ENCODE peak calls at places on chromosome 4, in five cellular contexts. V, G, H, U and T are unnamed samples.
A peak's percentile ranks its signal among the peaks of the same experiment; 100 is the strongest.

GRCh38 chr4:97016186-97016945 is 1126.9 kb downstream of the STPG2 start:
- DNase-seq in G (no peak), V (no peak), H (no peak), U (no peak), T (no peak)

GRCh38 chr4:102321260-102321991 is 23.9 kb downstream of the SLC39A8 start:
- DNase-seq in V (no peak), G (no peak), H (no peak), U (no peak), T (no peak)

GRCh38 chr4:146975535-146975934 is 29.9 kb upstream of the TTC29 start:
- DNase-seq in V (no peak), H (no peak), U (no peak), G (no peak), T (no peak)

GRCh38 chr4:117481742-117482141 is 396.4 kb upstream of the TRAM1L1 start:
- DNase-seq in H (peak; percentile 65), U (no peak), G (no peak), V (no peak), T (no peak)

GRCh38 chr4:8176547-8177399 is 18.2 kb upstream of the ABLIM2 start:
- DNase-seq in H (peak; percentile 80), G (peak; percentile 46), V (peak; percentile 20), U (no peak), T (peak; percentile 67)

GRCh38 chr4:178415925-178416324 is 973.7 kb upstream of the AGA start:
- DNase-seq in V (no peak), G (no peak), U (no peak), H (no peak), T (no peak)

GRCh38 chr4:10535900-10536299 is 78.7 kb upstream of the ZNF518B start:
- DNase-seq in V (no peak), U (no peak), G (no peak), H (no peak), T (no peak)

GRCh38 chr4:155403886-155404285 is 27.1 kb upstream of the MAP9 start:
- DNase-seq in U (no peak), H (peak; percentile 64), V (no peak), G (peak; percentile 42), T (peak; percentile 65)

GRCh38 chr4:3306465-3306864 is 13.6 kb downstream of the RGS12 start:
- DNase-seq in V (no peak), G (no peak), H (no peak), U (no peak), T (no peak)